ENCODE peak calls at places on chromosomes 1 and 21, in nine cellular contexts. One of them, this sample, is unnamed.

GRCh38 chr1:15409400-15410222 is at the start of gene EFHD2:
- DNase-seq in thoracic aorta: peak
- DNase-seq in heart left ventricle: peak
- DNase-seq in AG09309: no peak
- DNase-seq in HFF-Myc: peak
- DNase-seq in spleen: peak
- DNase-seq in kidney: peak
- DNase-seq in foreskin fibroblast: peak
- DNase-seq in cardiac fibroblast: peak
- DNase-seq in this sample: peak

GRCh38 chr1:221620437-221621384 is 121.2 kb downstream of the DUSP10 start:
- DNase-seq in foreskin fibroblast: peak
- DNase-seq in cardiac fibroblast: peak
- DNase-seq in HFF-Myc: no peak
- DNase-seq in spleen: no peak
- DNase-seq in thoracic aorta: no peak
- DNase-seq in AG09309: no peak
- DNase-seq in kidney: no peak
- DNase-seq in heart left ventricle: no peak
- DNase-seq in this sample: no peak

GRCh38 chr1:203038217-203038741 is 12.0 kb downstream of the PPFIA4 start:
- DNase-seq in heart left ventricle: peak
- DNase-seq in cardiac fibroblast: peak
- DNase-seq in thoracic aorta: peak
- DNase-seq in spleen: no peak
- DNase-seq in HFF-Myc: no peak
- DNase-seq in AG09309: peak
- DNase-seq in kidney: peak
- DNase-seq in foreskin fibroblast: peak
- DNase-seq in this sample: peak

GRCh38 chr1:225881081-225882007 is 836 bp downstream of the TMEM63A start:
- DNase-seq in spleen: peak
- DNase-seq in foreskin fibroblast: peak
- DNase-seq in kidney: peak
- DNase-seq in cardiac fibroblast: peak
- DNase-seq in heart left ventricle: peak
- DNase-seq in HFF-Myc: no peak
- DNase-seq in AG09309: no peak
- DNase-seq in thoracic aorta: no peak
- DNase-seq in this sample: peak

GRCh38 chr1:167718926-167719691 is 2.7 kb upstream of the MPZL1 start:
- DNase-seq in cardiac fibroblast: no peak
- DNase-seq in AG09309: no peak
- DNase-seq in foreskin fibroblast: no peak
- DNase-seq in heart left ventricle: no peak
- DNase-seq in thoracic aorta: no peak
- DNase-seq in HFF-Myc: no peak
- DNase-seq in kidney: no peak
- DNase-seq in spleen: no peak
- DNase-seq in this sample: no peak

GRCh38 chr1:150006881-150007401 is 3.6 kb downstream of the OTUD7B start:
- DNase-seq in cardiac fibroblast: peak
- DNase-seq in HFF-Myc: no peak
- DNase-seq in heart left ventricle: no peak
- DNase-seq in foreskin fibroblast: peak
- DNase-seq in kidney: no peak
- DNase-seq in spleen: no peak
- DNase-seq in AG09309: no peak
- DNase-seq in thoracic aorta: no peak
- DNase-seq in this sample: no peak

GRCh38 chr1:230938924-230939368 is 39.7 kb downstream of the TTC13 start:
- DNase-seq in HFF-Myc: no peak
- DNase-seq in foreskin fibroblast: no peak
- DNase-seq in AG09309: no peak
- DNase-seq in spleen: no peak
- DNase-seq in thoracic aorta: no peak
- DNase-seq in kidney: no peak
- DNase-seq in cardiac fibroblast: no peak
- DNase-seq in heart left ventricle: no peak
- DNase-seq in this sample: no peak

GRCh38 chr1:85578321-85579295 is 2.0 kb upstream of the CCN1 start:
- DNase-seq in HFF-Myc: peak
- DNase-seq in heart left ventricle: no peak
- DNase-seq in cardiac fibroblast: peak
- DNase-seq in thoracic aorta: no peak
- DNase-seq in AG09309: peak
- DNase-seq in kidney: peak
- DNase-seq in foreskin fibroblast: peak
- DNase-seq in spleen: no peak
- DNase-seq in this sample: peak

DNA sequence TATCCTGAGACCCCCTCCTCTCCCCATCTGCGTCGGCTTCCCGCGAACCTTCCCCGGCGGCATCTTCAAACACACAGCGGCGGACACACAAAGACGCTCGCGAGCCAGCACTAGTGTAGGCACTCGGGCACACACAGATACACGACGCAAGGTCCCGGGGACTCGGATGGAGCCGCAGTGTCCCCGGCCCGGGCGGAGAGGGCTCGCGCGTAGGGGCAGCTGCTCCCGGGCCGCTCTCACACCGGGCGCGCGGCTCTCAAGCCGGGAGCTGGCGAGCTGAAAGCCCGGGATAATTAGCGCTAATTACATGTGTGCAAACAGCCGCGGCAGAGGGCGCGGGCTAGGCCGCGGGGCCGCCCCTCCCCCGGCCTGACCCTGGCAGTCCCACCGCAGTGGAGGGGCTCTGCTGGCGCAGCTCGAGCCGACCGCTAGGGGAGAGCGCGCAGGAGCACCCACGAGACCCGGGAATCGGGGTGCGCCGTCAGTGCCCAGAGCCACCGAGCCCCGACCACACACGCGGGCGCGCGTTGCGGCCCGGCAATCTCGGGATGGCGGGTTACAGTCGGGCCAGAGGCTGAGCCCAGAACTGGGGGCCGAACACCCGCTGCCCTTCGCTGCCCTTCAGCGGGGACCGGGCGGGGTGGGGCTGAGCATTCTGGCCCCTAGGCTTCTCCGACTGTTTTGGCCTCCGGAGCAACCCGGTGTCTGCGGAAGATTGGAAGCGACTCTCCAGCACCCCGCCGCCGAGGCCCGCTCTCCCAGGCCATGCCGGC is 271.6 kb downstream of the FOXD2 start:
- DNase-seq in heart left ventricle: no peak
- DNase-seq in thoracic aorta: no peak
- DNase-seq in kidney: no peak
- DNase-seq in spleen: no peak
- DNase-seq in cardiac fibroblast: no peak
- DNase-seq in HFF-Myc: no peak
- DNase-seq in foreskin fibroblast: peak
- DNase-seq in AG09309: no peak
- DNase-seq in this sample: no peak
- TF ChIP-seq CTCF in heart left ventricle: peak
- TF ChIP-seq CTCF in thoracic aorta: peak
- TF ChIP-seq CTCF in kidney: no peak
- TF ChIP-seq CTCF in spleen: no peak
- TF ChIP-seq CTCF in cardiac fibroblast: peak
- TF ChIP-seq CTCF in HFF-Myc: peak
- TF ChIP-seq CTCF in foreskin fibroblast: peak
- TF ChIP-seq CTCF in AG09309: peak
- TF ChIP-seq CTCF in this sample: peak

GRCh38 chr1:37553927-37554808 is at the start of gene SNIP1:
- DNase-seq in spleen: peak
- DNase-seq in cardiac fibroblast: peak
- DNase-seq in foreskin fibroblast: peak
- DNase-seq in AG09309: peak
- DNase-seq in HFF-Myc: peak
- DNase-seq in heart left ventricle: peak
- DNase-seq in kidney: peak
- DNase-seq in thoracic aorta: peak
- DNase-seq in this sample: peak

GRCh38 chr1:37558411-37558810 is 1.7 kb downstream of the DNALI1 start:
- DNase-seq in cardiac fibroblast: no peak
- DNase-seq in spleen: no peak
- DNase-seq in foreskin fibroblast: no peak
- DNase-seq in kidney: no peak
- DNase-seq in thoracic aorta: no peak
- DNase-seq in heart left ventricle: no peak
- DNase-seq in AG09309: no peak
- DNase-seq in HFF-Myc: no peak
- DNase-seq in this sample: no peak

GRCh38 chr1:37559080-37559479 is 2.3 kb downstream of the DNALI1 start:
- DNase-seq in foreskin fibroblast: no peak
- DNase-seq in heart left ventricle: no peak
- DNase-seq in kidney: no peak
- DNase-seq in thoracic aorta: no peak
- DNase-seq in HFF-Myc: no peak
- DNase-seq in cardiac fibroblast: no peak
- DNase-seq in AG09309: no peak
- DNase-seq in spleen: no peak
- DNase-seq in this sample: no peak

GRCh38 chr1:37556712-37557196 is at the start of gene DNALI1:
- DNase-seq in heart left ventricle: peak
- DNase-seq in HFF-Myc: no peak
- DNase-seq in kidney: peak
- DNase-seq in spleen: peak
- DNase-seq in thoracic aorta: peak
- DNase-seq in AG09309: no peak
- DNase-seq in foreskin fibroblast: peak
- DNase-seq in cardiac fibroblast: peak
- DNase-seq in this sample: peak

GRCh38 chr1:37557402-37557801 is 662 bp downstream of the DNALI1 start:
- DNase-seq in spleen: no peak
- DNase-seq in AG09309: no peak
- DNase-seq in kidney: no peak
- DNase-seq in foreskin fibroblast: no peak
- DNase-seq in cardiac fibroblast: no peak
- DNase-seq in heart left ventricle: no peak
- DNase-seq in HFF-Myc: no peak
- DNase-seq in thoracic aorta: no peak
- DNase-seq in this sample: no peak
- H3K4me3 ChIP-seq in spleen: no peak
- H3K4me3 ChIP-seq in AG09309: no peak
- H3K4me3 ChIP-seq in kidney: peak
- H3K4me3 ChIP-seq in foreskin fibroblast: peak
- H3K4me3 ChIP-seq in cardiac fibroblast: no peak
- H3K4me3 ChIP-seq in heart left ventricle: peak
- H3K4me3 ChIP-seq in HFF-Myc: peak
- H3K4me3 ChIP-seq in thoracic aorta: peak
- H3K4me3 ChIP-seq in this sample: peak

GRCh38 chr21:15795533-15795932 is 65.8 kb downstream of the USP25 start:
- DNase-seq in kidney: no peak
- DNase-seq in heart left ventricle: no peak
- DNase-seq in foreskin fibroblast: no peak
- DNase-seq in cardiac fibroblast: no peak
- DNase-seq in HFF-Myc: no peak
- DNase-seq in spleen: no peak
- DNase-seq in AG09309: no peak
- DNase-seq in thoracic aorta: no peak
- DNase-seq in this sample: no peak

GRCh38 chr21:15804247-15804985 is 74.6 kb downstream of the USP25 start:
- DNase-seq in cardiac fibroblast: no peak
- DNase-seq in HFF-Myc: no peak
- DNase-seq in heart left ventricle: no peak
- DNase-seq in AG09309: no peak
- DNase-seq in foreskin fibroblast: no peak
- DNase-seq in kidney: no peak
- DNase-seq in spleen: no peak
- DNase-seq in thoracic aorta: no peak
- DNase-seq in this sample: no peak

GRCh38 chr21:15797577-15798363 is 68.0 kb downstream of the USP25 start:
- DNase-seq in thoracic aorta: no peak
- DNase-seq in AG09309: no peak
- DNase-seq in cardiac fibroblast: no peak
- DNase-seq in foreskin fibroblast: no peak
- DNase-seq in heart left ventricle: no peak
- DNase-seq in spleen: no peak
- DNase-seq in kidney: no peak
- DNase-seq in HFF-Myc: no peak
- DNase-seq in this sample: no peak

GRCh38 chr21:15801352-15801863 is 71.6 kb downstream of the USP25 start:
- DNase-seq in heart left ventricle: no peak
- DNase-seq in spleen: no peak
- DNase-seq in HFF-Myc: no peak
- DNase-seq in foreskin fibroblast: no peak
- DNase-seq in AG09309: no peak
- DNase-seq in thoracic aorta: no peak
- DNase-seq in cardiac fibroblast: no peak
- DNase-seq in kidney: no peak
- DNase-seq in this sample: no peak
- TF ChIP-seq CTCF in heart left ventricle: no peak
- TF ChIP-seq CTCF in spleen: no peak
- TF ChIP-seq CTCF in HFF-Myc: no peak
- TF ChIP-seq CTCF in foreskin fibroblast: no peak
- TF ChIP-seq CTCF in AG09309: no peak
- TF ChIP-seq CTCF in thoracic aorta: no peak
- TF ChIP-seq CTCF in cardiac fibroblast: no peak
- TF ChIP-seq CTCF in kidney: no peak
- TF ChIP-seq CTCF in this sample: no peak

GRCh38 chr1:37753473-37754321 is 11.2 kb downstream of the EPHA10 start:
- DNase-seq in spleen: no peak
- DNase-seq in AG09309: no peak
- DNase-seq in heart left ventricle: no peak
- DNase-seq in kidney: peak
- DNase-seq in thoracic aorta: no peak
- DNase-seq in HFF-Myc: no peak
- DNase-seq in cardiac fibroblast: no peak
- DNase-seq in foreskin fibroblast: no peak
- DNase-seq in this sample: no peak

GRCh38 chr1:37752213-37752582 is 12.7 kb downstream of the EPHA10 start:
- DNase-seq in HFF-Myc: no peak
- DNase-seq in AG09309: no peak
- DNase-seq in heart left ventricle: no peak
- DNase-seq in cardiac fibroblast: no peak
- DNase-seq in foreskin fibroblast: no peak
- DNase-seq in thoracic aorta: no peak
- DNase-seq in spleen: no peak
- DNase-seq in kidney: no peak
- DNase-seq in this sample: no peak

GRCh38 chr1:37755290-37755689 is 9.6 kb downstream of the EPHA10 start:
- DNase-seq in cardiac fibroblast: no peak
- DNase-seq in AG09309: no peak
- DNase-seq in HFF-Myc: no peak
- DNase-seq in thoracic aorta: no peak
- DNase-seq in foreskin fibroblast: no peak
- DNase-seq in kidney: no peak
- DNase-seq in spleen: no peak
- DNase-seq in heart left ventricle: no peak
- DNase-seq in this sample: no peak

GRCh38 chr1:37755951-37756350 is 9.0 kb downstream of the EPHA10 start:
- DNase-seq in kidney: no peak
- DNase-seq in heart left ventricle: no peak
- DNase-seq in thoracic aorta: no peak
- DNase-seq in foreskin fibroblast: no peak
- DNase-seq in cardiac fibroblast: no peak
- DNase-seq in HFF-Myc: no peak
- DNase-seq in spleen: no peak
- DNase-seq in AG09309: no peak
- DNase-seq in this sample: no peak

DNA sequence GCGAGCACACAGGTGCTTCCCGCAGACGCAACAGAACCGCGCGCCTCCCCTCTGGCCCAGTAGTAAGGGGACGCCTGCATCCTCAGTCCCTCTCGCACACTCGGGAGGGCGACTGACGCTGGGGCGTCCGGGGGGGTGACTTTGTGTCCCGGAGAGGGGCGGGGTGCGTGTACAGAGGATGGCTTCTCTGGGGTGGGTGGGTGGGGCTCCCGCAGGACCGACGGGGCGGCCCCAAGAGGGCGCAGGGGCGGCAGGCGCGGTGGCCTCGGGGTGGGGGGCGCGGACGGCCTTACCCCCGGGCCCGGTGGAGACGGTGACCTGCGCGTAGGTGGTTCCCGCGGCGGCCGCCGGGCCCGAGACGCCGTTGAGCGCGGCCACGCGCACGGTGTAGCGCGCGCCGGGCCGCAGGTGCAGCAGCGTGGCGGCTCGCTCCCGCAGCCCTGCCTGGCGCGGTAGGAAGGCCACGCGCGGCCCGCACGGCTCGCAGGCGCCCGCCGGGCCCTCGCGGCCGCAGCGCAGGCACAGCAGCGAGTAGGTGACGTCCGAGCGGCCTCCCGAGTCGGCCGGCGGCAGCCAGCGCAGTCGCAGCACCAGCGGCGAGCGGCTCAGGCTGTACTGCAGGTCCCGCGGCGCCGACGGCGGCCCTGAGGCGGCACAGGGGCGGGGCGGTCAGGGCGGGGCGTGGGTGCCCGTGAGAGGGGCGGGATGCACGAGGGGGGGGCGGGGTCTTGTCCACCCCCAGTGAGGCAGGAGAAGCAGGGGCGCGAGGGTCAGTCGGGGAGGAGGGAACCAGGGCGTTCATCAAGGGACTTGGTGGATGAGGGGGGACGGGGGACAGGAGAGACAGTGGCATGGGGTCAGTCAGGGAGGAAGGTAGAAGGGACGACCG is 12.1 kb downstream of the EPHA10 start:
- DNase-seq in kidney: no peak
- DNase-seq in spleen: no peak
- DNase-seq in AG09309: no peak
- DNase-seq in foreskin fibroblast: peak
- DNase-seq in cardiac fibroblast: no peak
- DNase-seq in heart left ventricle: no peak
- DNase-seq in HFF-Myc: no peak
- DNase-seq in thoracic aorta: no peak
- DNase-seq in this sample: no peak
- H3K4me3 ChIP-seq in kidney: no peak
- H3K4me3 ChIP-seq in spleen: no peak
- H3K4me3 ChIP-seq in AG09309: no peak
- H3K4me3 ChIP-seq in foreskin fibroblast: no peak
- H3K4me3 ChIP-seq in cardiac fibroblast: no peak
- H3K4me3 ChIP-seq in heart left ventricle: peak
- H3K4me3 ChIP-seq in HFF-Myc: no peak
- H3K4me3 ChIP-seq in thoracic aorta: no peak
- H3K4me3 ChIP-seq in this sample: no peak